ENCODE peak calls at places on chromosome 2, in four cellular contexts. S is neural progenitor cell, M is left ventricle myocardium inferior, T is body of pancreas. U is an unnamed sample.

GRCh38 chr2:189281151-189281550 is 101.6 kb upstream of the COL5A2 start:
- DNase-seq in S (no peak), M (no peak), T (no peak), U (no peak)

GRCh38 chr2:136351684-136352083 is 233.7 kb upstream of the CXCR4 start:
- DNase-seq in T (no peak), M (no peak), S (no peak), U (no peak)

GRCh38 chr2:94879314-94879981 is 8.2 kb downstream of the TEKT4 start:
- DNase-seq in S (no peak), M (no peak), T (no peak), U (no peak)

GRCh38 chr2:238107525-238108422 is 7.6 kb downstream of the ESPNL start:
- DNase-seq in S (no peak), T (no peak), M (no peak), U (no peak)

GRCh38 chr2:109435866-109436634 is 177.7 kb downstream of the SEPTIN10 start:
- DNase-seq in T (peak; percentile 12), M (peak; percentile 64), S (no peak), U (no peak)

GRCh38 chr2:1869987-1870386 is 125.7 kb upstream of the PXDN start:
- DNase-seq in T (no peak), S (no peak), M (no peak), U (no peak)

GRCh38 chr2:204441316-204441715 is 104.0 kb upstream of the PARD3B start:
- DNase-seq in S (no peak), M (no peak), T (no peak), U (no peak)

GRCh38 chr2:63053235-63053888 is 2.7 kb downstream of the OTX1 start:
- DNase-seq in T (no peak), S (peak; percentile 43), M (no peak), U (no peak)

GRCh38 chr2:119233326-119234020 is 9.8 kb downstream of the STEAP3 start:
- DNase-seq in S (no peak), M (no peak), T (no peak), U (no peak)

GRCh38 chr2:125630377-125630776 is 1025.6 kb upstream of the GYPC start:
- DNase-seq in S (no peak), M (no peak), T (no peak), U (no peak)

GRCh38 chr2:53434487-53434886 is 333.1 kb upstream of the CHAC2 start:
- DNase-seq in S (no peak), T (no peak), M (no peak), U (no peak)

GRCh38 chr2:128738446-128739110 is 419.9 kb upstream of the HS6ST1 start:
- DNase-seq in M (no peak), S (no peak), T (no peak), U (no peak)
- TF ChIP-seq CTCF in M (no peak), S (no peak), T (no peak), U (no peak)

DNA sequence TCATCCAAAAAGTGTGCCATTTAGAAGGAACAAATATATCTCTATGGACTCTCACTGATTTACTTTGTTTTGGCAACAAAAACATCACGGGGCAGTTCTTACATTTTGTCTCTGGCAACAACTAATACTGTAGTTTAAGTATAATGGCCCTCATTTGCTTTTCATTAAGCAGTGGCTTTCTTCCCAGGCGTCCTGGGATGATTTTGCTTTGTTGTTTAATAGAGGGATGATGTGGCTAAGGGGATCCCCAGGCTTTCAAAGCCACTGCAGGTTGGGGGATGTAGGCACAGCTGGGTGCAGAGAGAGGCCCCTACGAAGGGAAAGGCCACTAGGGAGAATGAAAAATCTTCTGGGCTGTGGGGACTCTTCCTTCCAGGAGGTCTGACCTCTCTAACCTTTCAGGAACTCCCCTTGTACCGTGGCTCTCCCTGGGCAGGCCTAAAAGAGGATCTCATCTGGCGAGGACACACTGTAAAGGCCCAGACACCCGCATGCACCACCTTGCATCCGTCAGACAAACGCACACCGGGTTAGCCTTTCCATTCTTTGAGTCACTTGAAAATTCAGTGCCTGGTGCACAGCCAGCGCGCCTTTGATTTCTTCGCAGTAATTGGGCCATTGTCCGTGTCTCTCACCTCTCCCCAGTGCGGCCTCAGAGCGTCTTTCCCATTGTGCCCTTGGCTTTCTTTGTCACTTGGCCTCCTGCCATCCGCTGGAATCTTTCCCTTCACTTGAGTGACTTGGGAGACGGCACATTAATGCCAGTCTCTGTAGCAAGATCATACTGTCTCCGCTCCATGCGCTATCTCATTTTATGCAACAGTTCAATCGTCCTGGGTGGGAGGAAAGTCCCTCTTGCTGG is 40.3 kb upstream of the AFF3 start:
- DNase-seq in S (peak; percentile 73), T (no peak), M (peak; percentile 60), U (no peak)
- H3K4me3 ChIP-seq in S (peak overlapping the region; percentile 15), T (no peak overlapping the region), M (peak overlapping the region; percentile 6), U (no peak overlapping the region)

DNA sequence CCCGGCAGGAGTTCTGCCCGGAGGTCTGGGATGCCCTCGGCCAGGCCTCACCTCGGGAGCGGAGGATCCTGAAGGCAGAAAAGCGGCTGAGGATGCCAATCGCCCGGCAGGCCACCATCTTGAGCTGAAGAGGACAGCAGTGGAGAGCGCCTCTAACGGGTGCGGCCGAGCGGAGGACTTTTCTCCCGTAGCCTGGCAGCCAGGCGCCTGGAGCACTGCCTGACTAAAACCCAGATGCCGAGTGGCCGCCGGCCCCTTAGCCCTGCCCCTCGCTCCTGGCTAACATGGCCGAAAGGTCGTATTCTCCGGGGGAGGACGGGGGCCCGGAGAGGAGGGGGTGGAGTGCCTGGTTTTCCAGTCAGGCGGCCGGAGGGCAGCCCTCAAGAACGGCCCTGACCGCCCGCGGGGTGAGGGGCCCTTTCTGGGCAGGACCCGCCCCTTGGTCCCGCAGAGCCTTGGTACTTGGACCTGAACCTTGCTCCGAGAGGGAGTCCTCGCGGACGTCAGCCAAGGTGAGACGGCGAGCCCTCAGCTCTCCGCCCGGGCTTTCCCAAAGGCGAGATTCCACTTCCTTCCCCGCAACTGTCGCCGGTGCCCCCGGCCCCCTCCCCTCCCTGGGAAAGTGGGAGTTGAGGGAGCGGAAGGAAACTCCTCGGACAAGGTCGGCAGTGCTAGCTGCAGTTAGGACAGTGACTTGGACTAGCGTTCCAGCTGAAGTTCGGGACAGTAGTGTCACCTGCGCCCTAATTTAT is at the start of the genes HADHA and HADHB:
- DNase-seq in M (peak; percentile 92), S (peak; percentile 94), T (peak; percentile 93), U (peak; percentile 75)
- TF ChIP-seq CTCF in M (peak; percentile 52), S (peak; percentile 31), T (peak; percentile 44), U (peak; percentile 34)

GRCh38 chr2:207226671-207227061 is 60.9 kb upstream of the KLF7 start:
- DNase-seq in M (no peak), S (no peak), T (no peak), U (no peak)

GRCh38 chr2:207227749-207228145 is 62.0 kb upstream of the KLF7 start:
- DNase-seq in T (no peak), M (no peak), S (no peak), U (no peak)

GRCh38 chr2:207225773-207226172 is 60.0 kb upstream of the KLF7 start:
- DNase-seq in T (no peak), S (no peak), M (no peak), U (no peak)

GRCh38 chr2:207226243-207226642 is 60.5 kb upstream of the KLF7 start:
- DNase-seq in T (no peak), M (no peak), S (no peak), U (no peak)

DNA sequence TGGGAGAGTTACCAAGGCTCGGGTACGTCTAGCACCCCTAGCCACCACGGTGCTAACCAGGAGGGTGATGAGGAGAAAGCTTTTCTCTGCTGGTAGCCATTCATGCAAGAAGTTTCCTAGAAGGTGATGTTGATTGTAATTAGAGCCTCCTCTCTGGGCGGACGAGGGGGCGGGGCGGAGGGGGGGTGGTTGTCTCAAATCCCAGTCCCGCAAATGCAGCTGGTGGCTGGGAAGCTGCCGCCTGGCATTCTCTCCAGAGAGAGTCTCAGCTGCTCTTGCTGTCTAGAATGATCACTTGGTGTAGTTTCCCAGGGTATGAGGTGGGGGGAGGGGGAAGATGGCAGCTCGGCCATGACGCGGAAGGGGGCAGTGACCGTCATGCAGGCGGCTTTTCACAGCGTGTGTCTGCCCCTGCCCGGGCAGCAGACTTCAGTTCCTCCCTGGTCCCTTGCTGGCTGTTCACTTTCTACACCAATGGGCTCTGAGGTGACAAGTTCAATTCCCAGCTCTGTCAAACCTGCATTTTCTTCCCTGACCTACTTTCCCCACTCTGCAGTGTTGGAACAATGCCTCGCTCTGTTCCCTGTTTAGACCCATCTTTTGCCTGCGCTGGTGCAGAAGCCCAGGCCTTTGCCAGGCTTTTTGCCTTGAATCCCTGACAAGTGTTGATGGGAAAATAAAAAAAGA is 61.5 kb upstream of the KLF7 start:
- DNase-seq in M (peak; percentile 19), T (peak; percentile 7), S (peak; percentile 85), U (no peak)
- H3K4me3 ChIP-seq in M (peak overlapping the region; percentile 38), T (no peak overlapping the region), S (peak overlapping the region; percentile 24), U (no peak overlapping the region)

GRCh38 chr2:30336978-30337841 is 105.9 kb downstream of the LBH start:
- DNase-seq in S (no peak), T (no peak), M (no peak), U (no peak)

GRCh38 chr2:30338475-30338874 is 107.1 kb downstream of the LBH start:
- DNase-seq in M (no peak), T (no peak), S (no peak), U (no peak)

GRCh38 chr2:30334738-30335426 is 103.5 kb downstream of the LBH start:
- DNase-seq in S (peak; percentile 20), M (no peak), T (peak; percentile 36), U (no peak)

GRCh38 chr2:30339071-30339470 is 107.7 kb downstream of the LBH start:
- DNase-seq in T (no peak), M (no peak), S (no peak), U (no peak)

GRCh38 chr2:30335981-30336538 is 104.7 kb downstream of the LBH start:
- DNase-seq in S (no peak), T (no peak), M (no peak), U (no peak)
- TF ChIP-seq CTCF in S (no peak), T (no peak), M (no peak), U (no peak)

GRCh38 chr2:55045685-55046221 is 4.5 kb downstream of the RTN4 start:
- DNase-seq in S (no peak), T (no peak), M (no peak), U (no peak)
- H3K4me3 ChIP-seq in S (no peak overlapping the region), T (no peak overlapping the region), M (peak overlapping the region; percentile 14), U (no peak overlapping the region)

U was measured in LNCaP clone FGC.